ENCODE peak calls at places on chromosomes 13 and 19, in ten cellular contexts. I is renal cortical epithelial cell; W is stimulated activated CD8-positive, alpha-beta memory T cell treated with anti-CD3 and anti-CD28 coated beads, Interleukin-12 subunit alpha, Interleukin-12 subunit beta, amount 100 ng/mL, for 1 hour; R is ELR; E is NCI-H510A treated with DMSO at 0.1 percent for 48 hours; A is mesendoderm; Y is Peyer's patch; N is uterus; G is thyroid gland; B is NCI-H2171 treated with DMSO at 0.1 percent for 48 hours. F is an unnamed sample.

GRCh38 chr19:47229674-47230121 is 1.3 kb downstream of the BBC3 start:
- DNase-seq in I (no peak), W (no peak), R (peak; percentile 24), E (no peak), A (peak; percentile 51), Y (no peak), N (no peak), G (no peak), B (no peak), F (no peak)

GRCh38 chr13:19157461-19157860 is 24.2 kb downstream of the TUBA3C start:
- DNase-seq in I (no peak), W (no peak), R (no peak), E (no peak), A (no peak), Y (no peak), N (no peak), G (no peak), B (no peak), F (no peak)

GRCh38 chr19:15265849-15266248 is 33.6 kb upstream of the EPHX3 start:
- DNase-seq in I (peak; percentile 91), W (no peak), R (peak; percentile 81), E (no peak), A (no peak), Y (peak; percentile 30), N (peak; percentile 95), G (peak; percentile 97), B (no peak), F (peak; percentile 76)

GRCh38 chr13:62779146-62779545 is 1363.5 kb upstream of the PCDH20 start:
- DNase-seq in I (no peak), W (no peak), R (no peak), E (no peak), A (no peak), Y (no peak), N (no peak), G (no peak), B (no peak), F (no peak)

GRCh38 chr13:98542568-98543379 is 34.1 kb downstream of the STK24 start:
- DNase-seq in I (no peak), W (no peak), R (no peak), E (no peak), A (no peak), Y (peak; percentile 60), N (no peak), G (no peak), B (no peak), F (no peak)

GRCh38 chr19:19554074-19555023 is 16.3 kb downstream of the CILP2 start:
- DNase-seq in I (no peak), W (peak; percentile 36), R (peak; percentile 67), E (no peak), A (peak; percentile 73), Y (peak; percentile 62), N (no peak), G (peak; percentile 26), B (no peak), F (no peak)

GRCh38 chr19:3369337-3370213 is 3.2 kb downstream of the NFIC start:
- DNase-seq in I (peak; percentile 33), W (no peak), R (peak; percentile 82), E (peak; percentile 3), A (peak; percentile 56), Y (no peak), N (peak; percentile 80), G (peak; percentile 80), B (no peak), F (peak; percentile 72)

GRCh38 chr19:36527873-36528193 is 238 bp downstream of the ZNF260 start:
- DNase-seq in I (no peak), W (no peak), R (no peak), E (no peak), A (no peak), Y (no peak), N (no peak), G (no peak), B (no peak), F (no peak)

GRCh38 chr13:58476176-58476575 is 844.6 kb downstream of the PCDH17 start:
- DNase-seq in I (no peak), W (no peak), R (no peak), E (no peak), A (peak; percentile 92), Y (no peak), N (no peak), G (no peak), B (no peak), F (no peak)

GRCh38 chr13:97125810-97126738 is 96.1 kb upstream of the MBNL2 start:
- DNase-seq in I (peak; percentile 52), W (no peak), R (peak; percentile 52), E (no peak), A (no peak), Y (no peak), N (peak; percentile 52), G (no peak), B (peak; percentile 96), F (no peak)

GRCh38 chr13:96629331-96629730 is 364.9 kb downstream of the OXGR1 start:
- DNase-seq in I (no peak), W (no peak), R (no peak), E (no peak), A (no peak), Y (no peak), N (no peak), G (no peak), B (no peak), F (no peak)

GRCh38 chr13:111966969-111967368 is 100.0 kb upstream of the SOX1 start:
- DNase-seq in I (no peak), W (no peak), R (no peak), E (no peak), A (no peak), Y (no peak), N (no peak), G (no peak), B (no peak), F (no peak)

GRCh38 chr13:62129000-62129551 is 713.4 kb upstream of the PCDH20 start:
- DNase-seq in I (no peak), W (no peak), R (no peak), E (no peak), A (no peak), Y (no peak), N (no peak), G (no peak), B (no peak), F (no peak)

GRCh38 chr19:37902668-37903067 is 3.7 kb downstream of the WDR87 start:
- DNase-seq in I (peak; percentile 47), W (peak; percentile 80), R (peak; percentile 84), E (peak; percentile 84), A (peak; percentile 84), Y (peak; percentile 88), N (peak; percentile 46), G (peak; percentile 88), B (peak; percentile 85), F (peak; percentile 84)

GRCh38 chr13:110381029-110381360 is 73.9 kb downstream of the COL4A2 start:
- DNase-seq in I (no peak), W (no peak), R (no peak), E (no peak), A (no peak), Y (no peak), N (no peak), G (no peak), B (no peak), F (no peak)

GRCh38 chr13:111202745-111203144 is 87.6 kb downstream of the ARHGEF7 start:
- DNase-seq in I (peak; percentile 36), W (no peak), R (peak; percentile 77), E (peak; percentile 47), A (peak; percentile 82), Y (peak; percentile 46), N (no peak), G (no peak), B (no peak), F (no peak)

GRCh38 chr19:50341091-50341564 is 12.0 kb upstream of the KCNC3 start:
- DNase-seq in I (no peak), W (no peak), R (no peak), E (no peak), A (no peak), Y (peak; percentile 47), N (no peak), G (no peak), B (no peak), F (no peak)

GRCh38 chr13:77544365-77544764 is 8.9 kb downstream of the SCEL start:
- DNase-seq in I (peak; percentile 65), W (no peak), R (no peak), E (no peak), A (no peak), Y (no peak), N (peak; percentile 51), G (peak; percentile 89), B (peak; percentile 23), F (peak; percentile 13)

GRCh38 chr19:18101268-18101667 is 3.7 kb downstream of the MAST3 start:
- DNase-seq in I (no peak), W (no peak), R (no peak), E (no peak), A (no peak), Y (no peak), N (no peak), G (no peak), B (no peak), F (no peak)

GRCh38 chr19:42422576-42423461 is 4.4 kb downstream of the LIPE start:
- DNase-seq in I (no peak), W (peak; percentile 23), R (peak; percentile 36), E (peak; percentile 8), A (peak; percentile 42), Y (peak; percentile 56), N (no peak), G (no peak), B (peak; percentile 27), F (no peak)

GRCh38 chr13:110925023-110925608 is 10.2 kb upstream of the ANKRD10 start:
- DNase-seq in I (no peak), W (no peak), R (peak; percentile 34), E (no peak), A (peak; percentile 70), Y (no peak), N (no peak), G (no peak), B (peak; percentile 5), F (no peak)

GRCh38 chr19:39582442-39582841 is 19.9 kb upstream of the LGALS13 start:
- DNase-seq in I (no peak), W (no peak), R (no peak), E (no peak), A (no peak), Y (no peak), N (no peak), G (no peak), B (no peak), F (no peak)

GRCh38 chr19:13091400-13092161 is 11.1 kb downstream of the LYL1 start:
- DNase-seq in I (peak; percentile 73), W (no peak), R (no peak), E (no peak), A (peak; percentile 72), Y (no peak), N (peak; percentile 81), G (no peak), B (no peak), F (no peak)

GRCh38 chr19:14413765-14414171 is 5.4 kb downstream of the DDX39A start:
- DNase-seq in I (no peak), W (no peak), R (no peak), E (no peak), A (no peak), Y (no peak), N (no peak), G (no peak), B (no peak), F (no peak)

GRCh38 chr13:23558675-23559536 is 11.3 kb upstream of the TNFRSF19 start:
- DNase-seq in I (peak; percentile 80), W (no peak), R (peak; percentile 87), E (peak; percentile 72), A (peak; percentile 34), Y (no peak), N (peak; percentile 62), G (peak; percentile 64), B (peak; percentile 38), F (peak; percentile 66)

GRCh38 chr19:55909801-55910200 is 22.3 kb downstream of the NLRP13 start:
- DNase-seq in I (no peak), W (no peak), R (no peak), E (no peak), A (no peak), Y (no peak), N (no peak), G (no peak), B (no peak), F (no peak)

GRCh38 chr13:31756346-31756745 is 17.0 kb downstream of the RXFP2 start:
- DNase-seq in I (peak; percentile 49), W (no peak), R (peak; percentile 99), E (no peak), A (no peak), Y (no peak), N (peak; percentile 25), G (no peak), B (no peak), F (no peak)